ENCODE peak calls at places on chromosomes 1 and 21, in eight cellular contexts. R is neuronal stem cell, U is tibial artery, S is ovary, G is GM23338, L is transverse colon, W is astrocyte, K is HCT116. X is an unnamed sample.

GRCh38 chr1:48930011-48930410 is 153.3 kb upstream of the BEND5 start:
- DNase-seq in R (no peak), U (no peak), S (no peak), G (no peak), L (no peak), W (no peak), K (no peak), X (no peak)

GRCh38 chr21:26167593-26167992 is 3.0 kb downstream of the APP start:
- DNase-seq in R (no peak), U (no peak), S (no peak), G (peak; percentile 29), L (no peak), W (no peak), K (no peak), X (no peak)

GRCh38 chr1:45796381-45796780 is 7.0 kb upstream of the MAST2 start:
- DNase-seq in R (no peak), U (no peak), S (no peak), G (no peak), L (no peak), W (no peak), K (no peak), X (no peak)

GRCh38 chr1:168811213-168811612 is 82.2 kb upstream of the DPT start:
- DNase-seq in R (no peak), U (no peak), S (no peak), G (no peak), L (no peak), W (no peak), K (no peak), X (no peak)

GRCh38 chr1:192543445-192543844 is 32.1 kb upstream of the RGS1 start:
- DNase-seq in R (no peak), U (no peak), S (no peak), G (no peak), L (no peak), W (no peak), K (no peak), X (no peak)

GRCh38 chr1:37726746-37727145 is 34.4 kb downstream of the CDCA8 start:
- DNase-seq in R (peak; percentile 11), U (peak; percentile 49), S (no peak), G (no peak), L (no peak), W (no peak), K (no peak), X (no peak)

GRCh38 chr1:95013948-95014574 is 58.7 kb downstream of the ALG14 start:
- DNase-seq in R (no peak), U (no peak), S (no peak), G (no peak), L (no peak), W (no peak), K (no peak), X (no peak)

GRCh38 chr1:38489844-38490270 is 369.7 kb downstream of the RRAGC start:
- DNase-seq in R (no peak), U (no peak), S (no peak), G (peak; percentile 98), L (peak; percentile 15), W (no peak), K (peak; percentile 64), X (peak; percentile 97)

GRCh38 chr1:174114788-174115448 is 44.4 kb upstream of the RABGAP1L start:
- DNase-seq in R (peak; percentile 59), U (no peak), S (no peak), G (peak; percentile 89), L (peak; percentile 16), W (peak; percentile 18), K (peak; percentile 67), X (peak; percentile 68)

GRCh38 chr1:94739521-94740061 is 80.6 kb upstream of the SLC44A3 start:
- DNase-seq in R (no peak), U (peak; percentile 91), S (no peak), G (no peak), L (no peak), W (peak; percentile 99), K (no peak), X (no peak)

GRCh38 chr1:155320661-155321576 is at the start of gene RUSC1:
- DNase-seq in R (no peak), U (peak; percentile 93), S (peak; percentile 83), G (peak; percentile 93), L (peak; percentile 87), W (no peak), K (no peak), X (no peak)

GRCh38 chr21:15000076-15000475 is 64.7 kb downstream of the NRIP1 start:
- DNase-seq in R (no peak), U (no peak), S (no peak), G (no peak), L (no peak), W (peak; percentile 86), K (no peak), X (no peak)

GRCh38 chr1:152623203-152623844 is 421 bp upstream of the LCE3A start:
- DNase-seq in R (no peak), U (no peak), S (no peak), G (peak; percentile 89), L (no peak), W (no peak), K (no peak), X (no peak)

GRCh38 chr1:177210071-177210470 is 39.3 kb downstream of the BRINP2 start:
- DNase-seq in R (no peak), U (no peak), S (no peak), G (no peak), L (no peak), W (no peak), K (no peak), X (no peak)

GRCh38 chr1:58934711-58935110 is 150.9 kb upstream of the JUN start:
- DNase-seq in R (no peak), U (no peak), S (no peak), G (no peak), L (no peak), W (no peak), K (no peak), X (no peak)

GRCh38 chr1:163337631-163338030 is 15.9 kb downstream of the NUF2 start:
- DNase-seq in R (no peak), U (no peak), S (no peak), G (no peak), L (no peak), W (peak; percentile 23), K (no peak), X (no peak)

GRCh38 chr1:159879977-159880376 is 17.5 kb upstream of the VSIG8 start:
- DNase-seq in R (no peak), U (no peak), S (no peak), G (no peak), L (no peak), W (peak; percentile 69), K (no peak), X (no peak)

GRCh38 chr1:203099121-203099520 is 13.3 kb upstream of the MYOG start:
- DNase-seq in R (no peak), U (no peak), S (no peak), G (no peak), L (no peak), W (no peak), K (no peak), X (no peak)

GRCh38 chr21:31543191-31543590 is 116.3 kb upstream of the SOD1 start:
- DNase-seq in R (no peak), U (no peak), S (no peak), G (no peak), L (no peak), W (peak; percentile 94), K (no peak), X (no peak)

GRCh38 chr1:232302376-232303049 is 327.4 kb downstream of the SIPA1L2 start:
- DNase-seq in R (no peak), U (no peak), S (no peak), G (no peak), L (no peak), W (no peak), K (no peak), X (no peak)

GRCh38 chr1:59215766-59216291 is 81.1 kb upstream of the FGGY start:
- DNase-seq in R (no peak), U (no peak), S (no peak), G (no peak), L (no peak), W (no peak), K (peak; percentile 1), X (no peak)

GRCh38 chr1:216616425-216616824 is 106.8 kb downstream of the ESRRG start:
- DNase-seq in R (no peak), U (no peak), S (no peak), G (no peak), L (no peak), W (no peak), K (no peak), X (no peak)

GRCh38 chr1:228342627-228343210 is 63.9 kb downstream of the TRIM11 start:
- DNase-seq in R (no peak), U (peak; percentile 43), S (peak; percentile 13), G (no peak), L (peak; percentile 1), W (no peak), K (no peak), X (no peak)

GRCh38 chr1:78370356-78370755 is 120.4 kb upstream of the PTGFR start:
- DNase-seq in R (no peak), U (no peak), S (no peak), G (no peak), L (no peak), W (peak; percentile 62), K (no peak), X (no peak)

GRCh38 chr1:13760921-13761320 is 60.9 kb downstream of the PRDM2 start:
- DNase-seq in R (no peak), U (no peak), S (no peak), G (peak; percentile 80), L (no peak), W (no peak), K (no peak), X (no peak)

GRCh38 chr1:218589487-218589886 is 244.4 kb downstream of the TGFB2 start:
- DNase-seq in R (no peak), U (no peak), S (no peak), G (no peak), L (no peak), W (no peak), K (no peak), X (no peak)
- H3K4me1 ChIP-seq in R (peaks cover 12% of the 10 kb centered on the region), U (peaks cover 14% of the 10 kb centered on the region), S (no peaks in the 10 kb centered on the region), G (peaks cover 15% of the 10 kb centered on the region), L (no peaks in the 10 kb centered on the region), W (peaks cover 36% of the 10 kb centered on the region), K (peaks cover 20% of the 10 kb centered on the region), X (no peaks in the 10 kb centered on the region)

DNA sequence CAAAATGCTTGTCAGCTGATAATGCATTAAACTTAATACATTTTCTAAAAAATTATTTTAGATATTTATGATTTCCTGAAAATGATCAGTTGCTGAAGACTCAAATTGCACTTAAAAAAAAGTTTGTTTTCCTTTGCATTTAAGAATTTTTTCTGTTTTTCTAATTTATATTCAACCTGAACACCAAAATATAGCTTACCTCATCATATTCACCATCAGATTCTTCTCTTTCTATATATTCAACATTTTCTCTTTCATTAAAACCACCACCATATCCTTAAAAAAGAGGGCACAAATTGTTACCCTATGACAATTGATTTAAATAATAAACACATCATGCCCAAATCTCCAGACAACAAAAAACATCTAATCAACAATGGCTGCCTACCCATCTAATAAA is 8.6 kb downstream of the ZRANB2 start:
- DNase-seq in R (no peak), U (no peak), S (no peak), G (no peak), L (no peak), W (no peak), K (no peak), X (no peak)
- H3K36me3 ChIP-seq in R (peaks cover 23% of the 10 kb centered on the region), U (peaks cover 91% of the 10 kb centered on the region), S (no peaks in the 10 kb centered on the region), G (peaks cover 89% of the 10 kb centered on the region), L (peaks cover 2% of the 10 kb centered on the region), W (peaks cover 80% of the 10 kb centered on the region), K (peaks cover 75% of the 10 kb centered on the region), X (peaks cover 25% of the 10 kb centered on the region)

GRCh38 chr1:234969011-234969441 is 159.6 kb downstream of the TOMM20 start:
- DNase-seq in R (no peak), U (no peak), S (peak; percentile 14), G (no peak), L (no peak), W (no peak), K (no peak), X (no peak)
- H3K4me1 ChIP-seq in R (peaks cover 19% of the 10 kb centered on the region), U (peaks cover 42% of the 10 kb centered on the region), S (peaks cover 15% of the 10 kb centered on the region), G (peaks cover 19% of the 10 kb centered on the region), L (peaks cover 34% of the 10 kb centered on the region), W (peaks cover 35% of the 10 kb centered on the region), K (peaks cover 8% of the 10 kb centered on the region), X (peaks cover 11% of the 10 kb centered on the region)

GRCh38 chr1:166840309-166841302 is 1.3 kb downstream of the POGK start:
- DNase-seq in R (no peak), U (no peak), S (no peak), G (no peak), L (peak; percentile 30), W (peak; percentile 47), K (no peak), X (no peak)
- H3K36me3 ChIP-seq in R (peaks cover 38% of the 10 kb centered on the region), U (peaks cover 35% of the 10 kb centered on the region), S (no peaks in the 10 kb centered on the region), G (peaks cover 41% of the 10 kb centered on the region), L (no peaks in the 10 kb centered on the region), W (peaks cover 36% of the 10 kb centered on the region), K (peaks cover 48% of the 10 kb centered on the region), X (peaks cover 33% of the 10 kb centered on the region)